ENCODE peak calls at places on chromosomes 6 and 20, in four cellular contexts. R is H9; L is heart right ventricle; H is CD4-positive, alpha-beta T cell. U is an unnamed sample. For H3K9me3, the result is how much of the 10 kb centered on the place peaks cover.

GRCh38 chr20:10228330-10228729 is 9.7 kb downstream of the SNAP25 start:
- DNase-seq in H (no peak), R (no peak), L (no peak), U (no peak)

GRCh38 chr20:18767676-18768075 is 45.9 kb upstream of the SCP2D1 start:
- DNase-seq in L (no peak), R (no peak), H (no peak), U (no peak)

GRCh38 chr20:37389844-37390275 is 43.9 kb downstream of the SRC start:
- DNase-seq in H (no peak), R (peak), L (no peak), U (no peak)

GRCh38 chr20:24341781-24342180 is 127.6 kb upstream of the SYNDIG1 start:
- DNase-seq in H (no peak), L (no peak), R (no peak), U (no peak)

GRCh38 chr6:15616266-15616665 is 46.6 kb downstream of the DTNBP1 start:
- DNase-seq in L (no peak), H (no peak), R (no peak), U (no peak)

GRCh38 chr20:21520702-21521595 is 7.1 kb upstream of the NKX2-2 start:
- DNase-seq in L (no peak), H (no peak), R (peak), U (no peak)

GRCh38 chr6:84568971-84569370 is 195.4 kb downstream of the TBX18 start:
- DNase-seq in H (no peak), R (no peak), L (no peak), U (no peak)

GRCh38 chr20:49993301-49993751 is 10.5 kb downstream of the SNAI1 start:
- DNase-seq in R (no peak), L (no peak), H (no peak), U (no peak)

GRCh38 chr20:50281831-50282591 is 91.4 kb downstream of the CEBPB start:
- DNase-seq in H (no peak), L (no peak), R (peak), U (no peak)

GRCh38 chr20:21031666-21032065 is 74.5 kb downstream of the LINC00237 start:
- DNase-seq in L (no peak), H (no peak), R (no peak), U (no peak)

GRCh38 chr20:24995741-24996448 is 3.3 kb upstream of the APMAP start:
- DNase-seq in H (no peak), R (peak), L (no peak), U (no peak)

GRCh38 chr6:136015531-136015930 is 164.0 kb downstream of the PDE7B start:
- DNase-seq in L (no peak), H (no peak), R (no peak), U (no peak)

GRCh38 chr20:60629206-60629605 is 622.9 kb upstream of the CDH4 start:
- DNase-seq in H (no peak), R (no peak), L (no peak), U (no peak)

GRCh38 chr20:60632420-60633262 is 619.4 kb upstream of the CDH4 start:
- DNase-seq in H (no peak), R (no peak), L (no peak), U (no peak)

GRCh38 chr20:60624066-60624465 is 628.0 kb upstream of the CDH4 start:
- DNase-seq in H (no peak), R (no peak), L (no peak), U (no peak)

GRCh38 chr20:60630609-60631008 is 621.5 kb upstream of the CDH4 start:
- DNase-seq in H (no peak), R (no peak), L (no peak), U (no peak)

DNA sequence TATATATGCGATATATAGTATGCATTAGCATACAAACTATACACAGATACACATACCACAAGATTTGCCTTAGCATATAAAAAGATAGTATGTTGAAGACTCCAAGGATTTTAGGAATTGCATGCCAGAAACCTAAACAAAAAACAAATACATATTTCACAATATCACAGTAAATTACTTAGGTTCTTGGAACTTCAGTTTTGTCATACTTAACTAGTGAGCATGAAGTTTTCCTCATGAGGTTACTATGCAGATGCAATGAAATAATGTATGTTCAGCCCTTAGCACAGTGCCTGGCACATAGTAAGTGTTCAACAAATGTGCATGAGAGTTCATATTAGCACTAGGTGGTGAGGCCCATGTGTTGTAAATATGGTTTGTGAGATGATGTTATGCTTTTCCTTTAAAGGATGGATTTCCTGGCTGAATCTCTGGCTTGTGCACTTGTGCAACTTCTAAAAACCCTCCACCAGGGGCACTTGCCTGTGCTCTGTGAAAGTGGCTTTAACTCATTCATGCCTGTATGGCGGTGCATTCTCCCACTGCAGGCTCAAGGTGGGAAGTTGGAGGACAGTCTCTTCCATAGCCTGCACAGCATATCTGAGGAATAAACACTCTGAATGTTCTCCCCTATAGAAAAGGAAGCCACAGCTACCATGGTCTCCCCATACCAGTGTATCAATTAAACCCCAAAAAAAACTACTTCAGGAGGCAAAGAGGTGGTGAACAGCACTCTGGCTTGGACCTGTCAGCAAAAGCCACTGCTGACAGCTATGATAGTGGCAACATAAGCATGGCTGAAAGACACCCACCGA is 624.1 kb upstream of the CDH4 start:
- DNase-seq in R (no peak), H (no peak), L (no peak), U (no peak)
- H3K9me3 ChIP-seq in R (under half), H (under half), L (under half), U (under half)

DNA sequence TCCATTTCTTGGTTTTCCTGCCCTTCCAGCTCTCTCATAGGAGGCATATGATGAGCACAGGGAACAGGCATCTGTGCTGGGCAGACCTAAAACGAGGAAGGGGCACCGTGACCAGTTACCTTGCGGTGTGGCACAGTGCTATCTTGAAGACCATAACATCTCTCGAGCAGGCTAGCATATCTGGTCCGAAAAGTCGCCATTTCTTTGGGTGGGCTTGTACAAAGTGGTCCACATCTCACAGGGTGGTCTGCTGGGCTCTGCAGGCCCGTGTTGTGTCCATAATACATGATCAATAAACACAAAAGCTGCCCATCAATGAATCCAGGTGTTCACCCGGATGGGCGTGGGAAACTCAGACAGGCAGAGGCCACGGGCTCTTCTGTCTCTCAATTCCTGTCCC is 115.7 kb downstream of the PHACTR3 start:
- DNase-seq in H (no peak), L (no peak), R (no peak), U (no peak)
- H3K9me3 ChIP-seq in H (under half), L (under half), R (under half), U (under half)

DNA sequence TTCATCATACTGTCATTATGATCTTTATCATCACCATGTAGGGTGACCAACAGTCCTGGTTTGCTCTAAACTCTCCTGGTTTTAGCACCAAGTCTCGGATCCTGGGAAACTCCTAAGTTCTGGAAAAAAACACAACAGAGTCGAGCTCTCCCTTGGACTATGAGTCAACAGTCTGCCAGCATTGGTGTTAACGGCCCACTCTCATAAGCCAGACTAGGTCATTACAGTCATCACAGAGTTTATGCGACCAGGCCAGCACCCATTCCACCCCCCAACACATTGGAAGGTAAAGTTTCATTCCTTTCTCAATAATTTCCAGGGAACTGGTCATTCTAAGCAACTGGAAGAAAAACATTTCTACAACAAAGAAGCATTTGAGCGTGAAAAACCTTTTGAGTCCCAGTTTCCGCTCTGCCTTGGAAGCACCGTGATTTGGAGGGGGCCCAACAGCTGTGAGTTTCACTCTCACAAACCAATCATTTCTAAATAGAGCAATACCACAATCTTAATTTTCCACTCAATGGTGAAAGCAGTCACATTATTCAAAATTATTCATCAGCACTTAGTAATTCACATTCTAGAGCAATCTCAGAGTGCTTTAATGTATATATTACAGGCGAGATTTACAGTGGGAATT is 445.0 kb downstream of the CDH26 start:
- DNase-seq in H (no peak), R (no peak), L (no peak), U (no peak)
- H3K9me3 ChIP-seq in H (under half), R (under half), L (under half), U (under half)

DNA sequence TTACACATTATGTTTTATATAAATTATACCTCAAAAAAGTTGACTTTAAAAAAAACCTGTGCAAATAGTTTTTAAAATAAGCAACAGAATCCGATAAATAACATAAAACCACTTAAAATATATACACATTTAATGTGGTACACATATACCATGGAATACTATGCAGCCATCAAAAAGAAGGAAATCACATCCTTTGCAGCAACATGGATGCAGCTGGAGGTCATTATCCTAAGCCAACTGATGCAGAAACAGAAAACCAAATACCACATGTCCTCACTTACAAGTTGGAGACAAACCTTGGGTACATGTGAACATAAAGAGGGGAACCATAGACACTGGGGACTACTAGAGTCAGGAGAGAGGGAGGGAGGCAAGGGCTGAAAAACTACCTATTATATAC is 4.0 kb upstream of the DEFB121 start:
- DNase-seq in R (no peak), H (no peak), L (no peak), U (no peak)
- H3K9me3 ChIP-seq in R (half or more), H (under half), L (under half), U (under half)

GRCh38 chr6:168347615-168348014 is 28.0 kb upstream of the DACT2 start:
- DNase-seq in H (no peak), R (no peak), L (no peak), U (no peak)

GRCh38 chr6:168345896-168346754 is 26.5 kb upstream of the DACT2 start:
- DNase-seq in H (no peak), L (no peak), R (no peak), U (no peak)

GRCh38 chr6:168348186-168348585 is 28.6 kb upstream of the DACT2 start:
- DNase-seq in H (no peak), R (no peak), L (no peak), U (no peak)

GRCh38 chr6:168345266-168345665 is 25.7 kb upstream of the DACT2 start:
- DNase-seq in H (no peak), L (no peak), R (no peak), U (no peak)

DNA sequence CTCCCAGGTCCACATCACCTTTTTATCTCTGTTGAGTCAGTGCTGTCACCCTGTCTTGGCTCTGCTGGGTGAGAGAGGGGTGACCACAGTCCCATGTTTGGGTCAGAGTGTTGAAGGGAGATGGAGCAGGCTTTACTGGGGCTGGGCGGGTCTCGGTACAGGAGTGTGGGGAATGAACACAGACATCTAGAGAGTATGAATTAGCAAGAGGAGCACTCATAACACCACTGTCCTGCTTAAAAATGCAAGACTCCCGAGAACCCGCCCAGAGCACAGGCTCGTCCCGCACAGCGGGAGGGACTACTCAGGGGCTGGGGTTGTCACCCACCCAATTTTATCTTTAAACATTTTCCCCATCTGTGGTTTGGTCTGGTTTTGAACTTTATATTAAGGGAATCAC is 27.5 kb upstream of the DACT2 start:
- DNase-seq in L (no peak), R (no peak), H (no peak), U (no peak)
- H3K9me3 ChIP-seq in L (under half), R (under half), H (under half), U (under half)

GRCh38 chr6:32954983-32955802 is 2.3 kb upstream of the HLA-DMA start:
- DNase-seq in R (peak), L (no peak), H (no peak), U (peak)
- H3K9me3 ChIP-seq in R (under half), L (under half), H (under half), U (under half)